ENCODE peak calls at places on chromosomes 12 and 14, in seven cellular contexts. W is kidney; E is endothelial cell; F is sigmoid colon; T is CD4-positive, alpha-beta T cell; B is neural crest cell; V is D721Med. S is an unnamed sample.

GRCh38 chr14:79352026-79352425 is 859.3 kb downstream of the DIO2 start:
- DNase-seq in W (no peak), E (no peak), F (no peak), T (no peak), B (no peak), V (no peak), S (peak)

GRCh38 chr12:3170423-3171194 is 93.4 kb downstream of the TSPAN9 start:
- DNase-seq in W (peak), E (no peak), F (no peak), T (no peak), B (no peak), V (no peak), S (peak)

GRCh38 chr14:23177181-23177580 is 6.3 kb downstream of the SLC7A8 start:
- DNase-seq in W (no peak), E (no peak), F (no peak), T (no peak), B (no peak), V (no peak), S (no peak)

GRCh38 chr12:101931498-101932326 is 54.3 kb downstream of the DRAM1 start:
- DNase-seq in W (no peak), E (no peak), F (no peak), T (no peak), B (no peak), V (no peak), S (no peak)

GRCh38 chr12:45402288-45402687 is 186.4 kb downstream of the ANO6 start:
- DNase-seq in W (no peak), E (no peak), F (no peak), T (no peak), B (no peak), V (no peak), S (no peak)

GRCh38 chr12:3753549-3754284 is 808 bp upstream of the CRACR2A start:
- DNase-seq in W (no peak), E (no peak), F (peak), T (no peak), B (no peak), V (no peak), S (peak)

GRCh38 chr12:113793250-113793649 is 172.9 kb downstream of the RBM19 start:
- DNase-seq in W (no peak), E (no peak), F (no peak), T (no peak), B (no peak), V (no peak), S (no peak)

GRCh38 chr12:108123382-108123781 is 5.7 kb upstream of the WSCD2 start:
- DNase-seq in W (no peak), E (no peak), F (no peak), T (no peak), B (no peak), V (no peak), S (no peak)

GRCh38 chr12:63967358-63967757 is 122.9 kb downstream of the SRGAP1 start:
- DNase-seq in W (no peak), E (no peak), F (no peak), T (no peak), B (no peak), V (no peak), S (peak)

GRCh38 chr14:103830511-103831270 is 16.7 kb downstream of the PPP1R13B start:
- DNase-seq in W (no peak), E (no peak), F (peak), T (no peak), B (no peak), V (no peak), S (no peak)

GRCh38 chr12:69435644-69436043 is 34.5 kb upstream of the FRS2 start:
- DNase-seq in W (no peak), E (no peak), F (no peak), T (no peak), B (no peak), V (no peak), S (peak)

GRCh38 chr12:24948452-24948815 is 467 bp downstream of the BCAT1 start:
- DNase-seq in W (no peak), E (peak), F (no peak), T (no peak), B (peak), V (no peak), S (peak)

GRCh38 chr14:21768116-21768874 is 94.7 kb upstream of the OR4E1 start:
- DNase-seq in W (no peak), E (no peak), F (no peak), T (no peak), B (no peak), V (no peak), S (peak)

GRCh38 chr14:102620413-102620812 is 28.0 kb downstream of the RCOR1 start:
- DNase-seq in W (no peak), E (no peak), F (no peak), T (no peak), B (no peak), V (no peak), S (peak)

GRCh38 chr14:64569108-64570045 is 19.6 kb downstream of the PPP1R36 start:
- DNase-seq in W (peak), E (no peak), F (peak), T (no peak), B (no peak), V (no peak), S (peak)

GRCh38 chr12:108442077-108442476 is 73.0 kb upstream of the FICD start:
- DNase-seq in W (no peak), E (peak), F (no peak), T (no peak), B (no peak), V (no peak), S (no peak)

GRCh38 chr12:6950944-6951540 is at the start of gene PTPN6:
- DNase-seq in W (peak), E (no peak), F (peak), T (peak), B (no peak), V (no peak), S (no peak)

GRCh38 chr12:101592448-101592847 is 2.3 kb upstream of the MYBPC1 start:
- DNase-seq in W (no peak), E (no peak), F (no peak), T (no peak), B (no peak), V (no peak), S (no peak)

GRCh38 chr14:77103954-77104353 is 5.9 kb downstream of the CIPC start:
- DNase-seq in W (no peak), E (no peak), F (no peak), T (no peak), B (no peak), V (no peak), S (no peak)

GRCh38 chr12:53224268-53224896 is 7.6 kb downstream of the RARG start:
- DNase-seq in W (no peak), E (no peak), F (no peak), T (no peak), B (no peak), V (no peak), S (no peak)

GRCh38 chr14:67010602-67011001 is 178.6 kb upstream of the GARIN2 start:
- DNase-seq in W (no peak), E (no peak), F (no peak), T (no peak), B (no peak), V (no peak), S (no peak)

GRCh38 chr12:49693931-49694439 is 13.2 kb downstream of the FMNL3 start:
- DNase-seq in W (no peak), E (no peak), F (peak), T (no peak), B (no peak), V (no peak), S (peak)

GRCh38 chr14:95415993-95416392 is 96.3 kb upstream of the CLMN start:
- DNase-seq in W (no peak), E (no peak), F (no peak), T (no peak), B (no peak), V (no peak), S (no peak)

GRCh38 chr12:111409403-111410228 is 3.9 kb downstream of the SH2B3 start:
- DNase-seq in W (peak), E (no peak), F (peak), T (no peak), B (peak), V (no peak), S (peak)

GRCh38 chr12:24285413-24285812 is 335.9 kb upstream of the SOX5 start:
- DNase-seq in W (no peak), E (no peak), F (no peak), T (no peak), B (no peak), V (no peak), S (no peak)

DNA sequence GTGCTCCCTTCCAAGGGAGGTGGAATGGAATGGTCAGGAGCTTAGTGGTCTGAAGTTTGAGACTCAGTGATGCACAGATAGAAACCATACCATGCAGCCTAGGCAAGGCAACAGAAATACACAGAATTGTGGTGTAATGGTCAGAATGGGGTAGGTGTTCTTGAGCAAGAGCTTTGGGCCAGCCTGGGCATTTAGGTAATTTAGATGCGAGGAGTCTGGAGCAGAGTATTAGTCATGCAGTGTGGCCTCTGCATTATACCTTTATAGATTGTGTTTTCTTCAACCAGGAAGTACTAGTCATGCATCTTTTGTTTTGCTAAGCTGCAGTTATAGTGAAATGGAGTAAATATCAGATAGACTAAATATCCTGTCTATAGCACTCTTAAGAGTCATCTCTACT is 118.3 kb downstream of the DAAM1 start:
- DNase-seq in W (no peak), E (no peak), F (no peak), T (no peak), B (no peak), V (no peak), S (peak)
- TF ChIP-seq CTCF in W (no peak), E (no peak), F (no peak), T (no peak), B (no peak), V (no peak), S (no peak)

DNA sequence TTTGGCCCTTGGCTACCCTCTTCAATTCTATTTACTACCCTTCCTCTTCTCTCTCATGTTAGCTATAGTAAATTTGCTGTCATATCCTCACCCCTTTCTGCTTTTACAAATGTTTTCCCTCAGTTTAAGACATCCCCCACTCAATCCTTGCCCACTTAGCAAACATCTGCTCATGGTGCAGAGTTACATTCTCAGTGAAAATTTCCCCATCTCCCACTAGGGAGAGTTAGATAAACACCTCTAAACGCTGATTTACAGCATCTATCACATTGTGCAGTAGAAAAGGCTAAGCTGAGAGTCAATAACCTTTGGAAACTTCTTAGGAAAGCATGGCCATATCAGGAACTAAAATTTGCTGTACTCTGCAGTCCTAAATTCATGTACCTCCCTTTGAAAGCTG is 69.0 kb downstream of the DENND5B start:
- DNase-seq in W (no peak), E (no peak), F (no peak), T (no peak), B (no peak), V (no peak), S (no peak)
- TF ChIP-seq CTCF in W (no peak), E (no peak), F (no peak), T (no peak), B (no peak), V (no peak), S (peak)

GRCh38 chr12:120628919-120629318 is 11.5 kb upstream of the CABP1 start:
- DNase-seq in W (peak), E (peak), F (no peak), T (no peak), B (peak), V (no peak), S (no peak)

GRCh38 chr12:120620624-120621023 is 19.8 kb upstream of the CABP1 start:
- DNase-seq in W (peak), E (no peak), F (no peak), T (no peak), B (no peak), V (no peak), S (no peak)

GRCh38 chr12:120630139-120630895 is 10.1 kb upstream of the CABP1 start:
- DNase-seq in W (no peak), E (no peak), F (no peak), T (no peak), B (no peak), V (no peak), S (no peak)

GRCh38 chr12:120631097-120631496 is 9.3 kb upstream of the CABP1 start:
- DNase-seq in W (no peak), E (no peak), F (no peak), T (no peak), B (no peak), V (no peak), S (no peak)

GRCh38 chr12:120625557-120626419 is 14.6 kb upstream of the CABP1 start:
- DNase-seq in W (peak), E (no peak), F (no peak), T (no peak), B (no peak), V (no peak), S (peak)
- TF ChIP-seq CTCF in W (no peak), E (peak), F (no peak), T (no peak), B (peak), V (peak), S (no peak)

DNA sequence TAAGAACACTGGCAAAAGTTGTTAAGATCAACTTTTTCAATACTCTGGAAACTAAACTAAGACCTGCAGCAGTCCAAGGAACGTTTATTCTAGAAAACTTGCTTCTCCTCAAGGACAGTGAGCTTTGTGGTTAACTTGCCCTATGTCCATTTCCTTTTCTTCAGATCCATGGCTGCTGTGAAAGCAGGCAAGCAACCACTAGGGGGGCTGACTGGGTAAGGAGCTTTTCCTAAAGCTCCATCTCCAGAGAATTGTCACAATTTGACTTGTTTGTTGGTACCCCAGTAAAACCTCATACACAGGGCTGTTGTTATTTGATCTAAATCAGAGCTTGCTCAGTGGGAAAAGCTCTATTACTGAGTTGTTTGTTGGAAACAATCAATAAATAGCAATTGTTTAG is 10.1 kb upstream of the RPL10L start:
- DNase-seq in W (no peak), E (no peak), F (no peak), T (no peak), B (no peak), V (no peak), S (no peak)
- TF ChIP-seq CTCF in W (peak), E (peak), F (no peak), T (no peak), B (peak), V (no peak), S (no peak)

GRCh38 chr12:127487031-127487430 is 779.9 kb upstream of the TMEM132C start:
- DNase-seq in W (no peak), E (no peak), F (no peak), T (no peak), B (no peak), V (no peak), S (no peak)

GRCh38 chr12:127480775-127481314 is 786.1 kb upstream of the TMEM132C start:
- DNase-seq in W (no peak), E (no peak), F (no peak), T (no peak), B (no peak), V (no peak), S (no peak)

GRCh38 chr12:127482950-127483349 is 784.0 kb upstream of the TMEM132C start:
- DNase-seq in W (no peak), E (no peak), F (no peak), T (no peak), B (no peak), V (no peak), S (no peak)

GRCh38 chr12:127489055-127489454 is 777.9 kb upstream of the TMEM132C start:
- DNase-seq in W (no peak), E (no peak), F (no peak), T (no peak), B (no peak), V (no peak), S (no peak)

DNA sequence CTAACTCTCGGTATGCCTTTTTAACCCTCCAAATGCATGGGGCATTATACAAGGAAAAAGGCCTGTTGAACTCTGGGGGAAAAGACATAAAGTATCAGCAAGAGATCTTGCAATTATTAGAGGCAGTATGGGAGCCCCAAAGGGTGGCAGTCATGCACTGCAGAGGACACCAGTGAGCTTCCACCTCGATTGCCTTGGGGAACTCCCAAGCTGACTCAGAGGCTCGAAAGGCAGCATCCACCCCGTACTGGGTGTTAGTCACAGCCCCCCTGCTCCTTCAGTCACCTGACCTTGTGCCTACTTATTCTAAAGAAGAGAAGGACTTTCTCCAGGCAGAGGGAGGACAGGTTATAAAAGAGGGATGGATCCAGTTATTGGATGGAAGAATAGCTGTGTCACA is 781.4 kb upstream of the TMEM132C start:
- DNase-seq in W (no peak), E (no peak), F (no peak), T (no peak), B (no peak), V (no peak), S (peak)
- TF ChIP-seq CTCF in W (no peak), E (no peak), F (no peak), T (no peak), B (no peak), V (no peak), S (peak)

GRCh38 chr12:115926037-115926670 is 351.3 kb downstream of the MED13L start:
- DNase-seq in W (no peak), E (no peak), F (no peak), T (no peak), B (no peak), V (no peak), S (no peak)

GRCh38 chr12:115918763-115919162 is 358.7 kb downstream of the MED13L start:
- DNase-seq in W (no peak), E (no peak), F (no peak), T (no peak), B (no peak), V (no peak), S (no peak)

GRCh38 chr12:115923851-115924250 is 353.6 kb downstream of the MED13L start:
- DNase-seq in W (no peak), E (no peak), F (no peak), T (no peak), B (no peak), V (no peak), S (no peak)

GRCh38 chr12:115920395-115921183 is 356.9 kb downstream of the MED13L start:
- DNase-seq in W (no peak), E (no peak), F (no peak), T (no peak), B (no peak), V (no peak), S (peak)

GRCh38 chr12:115922952-115923564 is 354.4 kb downstream of the MED13L start:
- DNase-seq in W (no peak), E (no peak), F (no peak), T (no peak), B (no peak), V (no peak), S (peak)
- TF ChIP-seq CTCF in W (no peak), E (peak), F (no peak), T (no peak), B (peak), V (peak), S (peak)

GRCh38 chr14:96699666-96700065 is 97.5 kb upstream of the VRK1 start:
- DNase-seq in W (no peak), E (no peak), F (no peak), T (no peak), B (no peak), V (no peak), S (no peak)

GRCh38 chr14:96702831-96703230 is 94.4 kb upstream of the VRK1 start:
- DNase-seq in W (no peak), E (no peak), F (no peak), T (no peak), B (no peak), V (no peak), S (no peak)

GRCh38 chr14:96693252-96693820 is 103.8 kb upstream of the VRK1 start:
- DNase-seq in W (no peak), E (no peak), F (no peak), T (no peak), B (no peak), V (no peak), S (no peak)

GRCh38 chr14:96693986-96694385 is 103.2 kb upstream of the VRK1 start:
- DNase-seq in W (no peak), E (no peak), F (no peak), T (no peak), B (no peak), V (no peak), S (no peak)

DNA sequence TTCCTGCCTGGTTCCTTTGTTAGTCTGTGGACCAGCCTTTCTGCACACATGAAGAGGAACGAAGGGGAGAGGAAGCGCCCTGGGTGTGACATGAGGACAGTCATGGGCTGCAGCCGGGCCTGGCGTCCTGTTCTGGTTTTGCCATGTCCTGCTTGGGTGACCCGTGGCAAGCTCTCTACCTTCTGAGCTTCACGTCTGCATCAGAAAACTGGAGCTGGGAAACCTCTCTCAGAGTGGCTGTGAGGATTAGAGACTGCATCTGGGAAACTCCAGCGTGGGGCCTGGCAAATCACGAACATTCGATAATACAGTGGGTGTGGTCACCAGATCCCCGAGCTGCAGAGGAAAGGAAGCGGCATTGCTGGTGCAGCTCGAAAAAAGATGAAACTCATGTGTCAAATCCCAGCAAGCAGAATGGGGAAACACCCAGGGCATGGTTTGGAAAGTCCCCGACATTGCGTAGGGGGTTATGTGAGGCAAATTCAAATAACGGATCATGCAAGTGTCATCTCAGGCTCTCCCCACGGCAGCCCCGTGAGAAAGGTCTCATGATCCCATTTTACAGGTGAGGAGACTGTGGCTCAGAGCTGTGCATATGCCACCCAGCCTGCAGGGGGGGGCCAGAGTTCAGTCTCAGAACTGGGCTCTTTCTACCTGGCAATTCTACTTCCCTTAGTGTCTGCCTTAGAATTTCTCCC is 98.2 kb upstream of the VRK1 start:
- DNase-seq in W (no peak), E (no peak), F (no peak), T (no peak), B (no peak), V (no peak), S (no peak)
- TF ChIP-seq CTCF in W (no peak), E (no peak), F (no peak), T (no peak), B (no peak), V (peak), S (no peak)

S was measured in cardiac fibroblast.